ENCODE peak calls at places on chromosome 9, in six cellular contexts. One of them, this sample, is unnamed.

GRCh38 chr9:120970249-120970648 is 43.7 kb upstream of the TRAF1 start:
- DNase-seq in IMR-90: peak
- DNase-seq in mesendoderm: no peak
- DNase-seq in trophoblast cell: no peak
- DNase-seq in mesenchymal stem cell: no peak
- DNase-seq in H1: no peak
- DNase-seq in this sample: no peak

GRCh38 chr9:95286151-95286550 is 31.4 kb downstream of the FANCC start:
- DNase-seq in IMR-90: peak
- DNase-seq in mesendoderm: no peak
- DNase-seq in trophoblast cell: no peak
- DNase-seq in mesenchymal stem cell: peak
- DNase-seq in H1: no peak
- DNase-seq in this sample: no peak

GRCh38 chr9:130766031-130766903 is 68.8 kb upstream of the ABL1 start:
- DNase-seq in IMR-90: no peak
- DNase-seq in mesendoderm: peak
- DNase-seq in trophoblast cell: no peak
- DNase-seq in mesenchymal stem cell: no peak
- DNase-seq in H1: no peak
- DNase-seq in this sample: no peak

GRCh38 chr9:75429531-75430454 is 341.5 kb downstream of the OSTF1 start:
- DNase-seq in IMR-90: no peak
- DNase-seq in mesendoderm: peak
- DNase-seq in trophoblast cell: no peak
- DNase-seq in mesenchymal stem cell: no peak
- DNase-seq in H1: no peak
- DNase-seq in this sample: no peak

GRCh38 chr9:92507005-92507404 is 24.7 kb upstream of the ASPN start:
- DNase-seq in IMR-90: no peak
- DNase-seq in mesendoderm: no peak
- DNase-seq in trophoblast cell: no peak
- DNase-seq in mesenchymal stem cell: no peak
- DNase-seq in H1: no peak
- DNase-seq in this sample: no peak

GRCh38 chr9:99241106-99241505 is 19.0 kb downstream of the SEC61B start:
- DNase-seq in IMR-90: no peak
- DNase-seq in mesendoderm: no peak
- DNase-seq in trophoblast cell: peak
- DNase-seq in mesenchymal stem cell: no peak
- DNase-seq in H1: no peak
- DNase-seq in this sample: no peak

GRCh38 chr9:114742947-114743346 is 61.0 kb upstream of the TEX48 start:
- DNase-seq in IMR-90: no peak
- DNase-seq in mesendoderm: no peak
- DNase-seq in trophoblast cell: no peak
- DNase-seq in mesenchymal stem cell: no peak
- DNase-seq in H1: no peak
- DNase-seq in this sample: no peak

GRCh38 chr9:93261281-93261680 is 77.3 kb downstream of the WNK2 start:
- DNase-seq in IMR-90: no peak
- DNase-seq in mesendoderm: no peak
- DNase-seq in trophoblast cell: no peak
- DNase-seq in mesenchymal stem cell: no peak
- DNase-seq in H1: no peak
- DNase-seq in this sample: no peak

GRCh38 chr9:23820731-23821399 is 5.2 kb downstream of the ELAVL2 start:
- DNase-seq in IMR-90: no peak
- DNase-seq in mesendoderm: peak
- DNase-seq in trophoblast cell: no peak
- DNase-seq in mesenchymal stem cell: no peak
- DNase-seq in H1: no peak
- DNase-seq in this sample: no peak

GRCh38 chr9:128068656-128069221 is 707 bp downstream of the SLC25A25 start:
- DNase-seq in IMR-90: no peak
- DNase-seq in mesendoderm: no peak
- DNase-seq in trophoblast cell: no peak
- DNase-seq in mesenchymal stem cell: no peak
- DNase-seq in H1: no peak
- DNase-seq in this sample: no peak

GRCh38 chr9:116355153-116355827 is 201.7 kb downstream of the PAPPA start:
- DNase-seq in IMR-90: peak
- DNase-seq in mesendoderm: peak
- DNase-seq in trophoblast cell: peak
- DNase-seq in mesenchymal stem cell: no peak
- DNase-seq in H1: no peak
- DNase-seq in this sample: no peak

GRCh38 chr9:23545728-23546127 is 280.3 kb downstream of the ELAVL2 start:
- DNase-seq in IMR-90: no peak
- DNase-seq in mesendoderm: no peak
- DNase-seq in trophoblast cell: no peak
- DNase-seq in mesenchymal stem cell: no peak
- DNase-seq in H1: no peak
- DNase-seq in this sample: no peak

GRCh38 chr9:99465231-99465891 is 243.3 kb downstream of the SEC61B start:
- DNase-seq in IMR-90: no peak
- DNase-seq in mesendoderm: no peak
- DNase-seq in trophoblast cell: no peak
- DNase-seq in mesenchymal stem cell: no peak
- DNase-seq in H1: no peak
- DNase-seq in this sample: no peak

GRCh38 chr9:98326402-98327248 is 71.2 kb upstream of the TBC1D2 start:
- DNase-seq in IMR-90: peak
- DNase-seq in mesendoderm: peak
- DNase-seq in trophoblast cell: no peak
- DNase-seq in mesenchymal stem cell: no peak
- DNase-seq in H1: no peak
- DNase-seq in this sample: no peak

GRCh38 chr9:80649001-80649420 is 1040.3 kb downstream of the TLE1 start:
- DNase-seq in IMR-90: peak
- DNase-seq in mesendoderm: peak
- DNase-seq in trophoblast cell: peak
- DNase-seq in mesenchymal stem cell: peak
- DNase-seq in H1: no peak
- DNase-seq in this sample: no peak

GRCh38 chr9:136170291-136170901 is 34.5 kb downstream of the LHX3 start:
- DNase-seq in IMR-90: no peak
- DNase-seq in mesendoderm: no peak
- DNase-seq in trophoblast cell: no peak
- DNase-seq in mesenchymal stem cell: peak
- DNase-seq in H1: no peak
- DNase-seq in this sample: no peak

GRCh38 chr9:101029300-101030021 is 934 bp downstream of the PLPPR1 start:
- DNase-seq in IMR-90: no peak
- DNase-seq in mesendoderm: peak
- DNase-seq in trophoblast cell: no peak
- DNase-seq in mesenchymal stem cell: no peak
- DNase-seq in H1: no peak
- DNase-seq in this sample: peak

GRCh38 chr9:38650564-38650963 is 30.2 kb upstream of the ANKRD18A start:
- DNase-seq in IMR-90: no peak
- DNase-seq in mesendoderm: no peak
- DNase-seq in trophoblast cell: no peak
- DNase-seq in mesenchymal stem cell: no peak
- DNase-seq in H1: no peak
- DNase-seq in this sample: no peak

GRCh38 chr9:22098636-22099332 is 89.7 kb upstream of the CDKN2B start:
- DNase-seq in IMR-90: no peak
- DNase-seq in mesendoderm: no peak
- DNase-seq in trophoblast cell: no peak
- DNase-seq in mesenchymal stem cell: peak
- DNase-seq in H1: no peak
- DNase-seq in this sample: no peak

GRCh38 chr9:71518045-71518888 is 250.0 kb downstream of the CEMIP2 start:
- DNase-seq in IMR-90: no peak
- DNase-seq in mesendoderm: no peak
- DNase-seq in trophoblast cell: no peak
- DNase-seq in mesenchymal stem cell: no peak
- DNase-seq in H1: no peak
- DNase-seq in this sample: no peak
- H3K27ac ChIP-seq in IMR-90: no peak
- H3K27ac ChIP-seq in mesendoderm: no peak
- H3K27ac ChIP-seq in trophoblast cell: no peak
- H3K27ac ChIP-seq in mesenchymal stem cell: no peak
- H3K27ac ChIP-seq in H1: no peak
- H3K27ac ChIP-seq in this sample: no peak

GRCh38 chr9:8826281-8826680 is 1026.7 kb upstream of the DMAC1 start:
- DNase-seq in IMR-90: no peak
- DNase-seq in mesendoderm: no peak
- DNase-seq in trophoblast cell: no peak
- DNase-seq in mesenchymal stem cell: no peak
- DNase-seq in H1: no peak
- DNase-seq in this sample: no peak
- H2AK5ac ChIP-seq in IMR-90: no peak
- H2AK5ac ChIP-seq in mesendoderm: no peak
- H2AK5ac ChIP-seq in trophoblast cell: no peak
- H2AK5ac ChIP-seq in mesenchymal stem cell: no peak
- H2AK5ac ChIP-seq in H1: peak
- H2AK5ac ChIP-seq in this sample: no peak

DNA sequence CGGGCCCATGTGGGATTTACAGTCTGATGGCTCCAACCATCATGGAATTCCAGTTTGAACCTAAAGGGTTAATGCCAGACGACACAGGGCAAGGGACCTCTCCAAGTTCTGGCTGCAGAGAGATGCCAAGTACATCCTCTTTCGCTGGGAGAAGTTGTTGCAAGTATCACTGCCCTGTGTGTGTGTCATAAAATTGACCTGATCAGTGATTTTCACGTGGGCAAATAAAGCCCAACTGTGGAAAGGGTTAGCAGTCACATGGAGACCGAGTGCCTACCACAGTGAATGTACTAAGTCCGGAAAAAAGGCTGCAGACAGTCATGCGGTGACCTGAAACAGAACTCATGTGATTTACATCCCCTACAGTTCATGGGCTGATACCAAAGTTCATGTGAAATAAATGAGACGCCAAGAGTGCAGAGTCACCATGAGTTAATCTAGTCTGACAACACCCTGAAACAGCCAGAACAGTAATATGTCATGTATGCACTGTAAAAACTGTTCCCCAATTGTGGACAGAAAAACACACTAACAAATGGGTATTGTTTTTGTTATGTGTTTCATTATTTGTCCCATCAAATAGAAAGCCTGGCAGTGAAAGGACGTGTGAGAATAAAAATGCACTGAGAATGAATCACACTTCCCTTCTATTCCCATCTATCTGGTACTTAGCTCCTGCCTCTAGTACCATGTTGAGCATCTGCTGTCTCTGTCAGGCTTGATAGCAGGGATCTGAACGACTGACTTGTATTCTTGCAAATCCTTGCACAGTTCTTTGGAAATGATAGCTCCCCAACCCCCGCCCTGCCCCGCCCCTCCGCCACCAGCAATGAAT is 115.7 kb downstream of the SUSD1 start:
- DNase-seq in IMR-90: peak
- DNase-seq in mesendoderm: no peak
- DNase-seq in trophoblast cell: peak
- DNase-seq in mesenchymal stem cell: peak
- DNase-seq in H1: no peak
- DNase-seq in this sample: no peak
- H3K4me3 ChIP-seq in IMR-90: no peak
- H3K4me3 ChIP-seq in mesendoderm: no peak
- H3K4me3 ChIP-seq in trophoblast cell: no peak
- H3K4me3 ChIP-seq in mesenchymal stem cell: no peak
- H3K4me3 ChIP-seq in H1: no peak
- H3K4me3 ChIP-seq in this sample: no peak

GRCh38 chr9:126160854-126161329 is 165.7 kb upstream of the MVB12B start:
- DNase-seq in IMR-90: no peak
- DNase-seq in mesendoderm: no peak
- DNase-seq in trophoblast cell: no peak
- DNase-seq in mesenchymal stem cell: no peak
- DNase-seq in H1: no peak
- DNase-seq in this sample: no peak
- H3K27ac ChIP-seq in IMR-90: no peak
- H3K27ac ChIP-seq in mesendoderm: no peak
- H3K27ac ChIP-seq in trophoblast cell: no peak
- H3K27ac ChIP-seq in mesenchymal stem cell: no peak
- H3K27ac ChIP-seq in H1: no peak
- H3K27ac ChIP-seq in this sample: no peak

DNA sequence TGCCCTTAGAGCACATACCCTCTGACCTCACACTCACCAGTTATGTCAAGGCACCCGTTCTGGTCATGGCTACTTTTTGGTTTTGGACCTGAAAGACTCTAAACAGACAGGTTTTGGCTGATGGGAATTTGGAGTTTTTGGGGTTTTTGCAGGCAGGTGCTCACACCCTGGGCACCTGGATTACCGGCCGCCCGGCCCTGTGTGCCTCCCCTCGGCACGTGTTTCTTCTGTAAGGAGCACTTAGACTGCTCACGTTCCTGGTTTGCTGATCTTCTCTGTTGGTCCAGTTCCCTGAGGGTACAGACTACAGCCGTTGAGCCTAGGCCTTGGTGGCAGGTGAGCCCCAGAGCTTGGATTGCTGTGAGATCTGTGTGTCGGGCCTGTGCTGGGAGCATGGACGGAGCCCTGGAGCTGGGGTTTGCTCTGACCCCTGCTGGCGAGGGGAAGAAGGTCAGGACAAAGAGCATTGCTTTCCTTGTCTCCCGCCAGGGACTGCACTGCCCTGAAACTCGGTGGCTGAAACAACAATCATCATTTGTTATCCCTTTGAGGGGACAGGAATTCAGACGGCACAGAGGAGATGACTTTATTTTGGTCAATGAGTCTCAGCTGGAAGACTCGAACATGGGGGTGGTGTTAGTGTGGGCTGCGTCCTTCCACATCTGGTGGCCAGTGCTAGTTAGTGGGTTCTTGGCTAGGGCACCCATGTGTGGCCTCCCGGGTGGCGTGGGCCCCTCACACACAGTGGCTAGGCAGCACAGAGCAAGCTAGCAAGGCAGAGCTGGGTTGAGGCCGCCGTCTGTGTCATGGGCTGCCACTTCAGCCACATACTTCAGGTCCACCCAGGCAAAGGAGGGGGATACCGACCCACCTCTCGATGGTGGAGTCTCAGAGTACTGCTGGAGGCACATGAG is 76.4 kb downstream of the EHMT1 start:
- DNase-seq in IMR-90: no peak
- DNase-seq in mesendoderm: peak
- DNase-seq in trophoblast cell: peak
- DNase-seq in mesenchymal stem cell: peak
- DNase-seq in H1: peak
- DNase-seq in this sample: peak
- H2AK5ac ChIP-seq in IMR-90: no peak
- H2AK5ac ChIP-seq in mesendoderm: no peak
- H2AK5ac ChIP-seq in trophoblast cell: no peak
- H2AK5ac ChIP-seq in mesenchymal stem cell: no peak
- H2AK5ac ChIP-seq in H1: peak
- H2AK5ac ChIP-seq in this sample: no peak

GRCh38 chr9:122214507-122214906 is 14.2 kb downstream of the LHX6 start:
- DNase-seq in IMR-90: no peak
- DNase-seq in mesendoderm: no peak
- DNase-seq in trophoblast cell: no peak
- DNase-seq in mesenchymal stem cell: no peak
- DNase-seq in H1: no peak
- DNase-seq in this sample: no peak
- H3K4me3 ChIP-seq in IMR-90: peak
- H3K4me3 ChIP-seq in mesendoderm: no peak
- H3K4me3 ChIP-seq in trophoblast cell: no peak
- H3K4me3 ChIP-seq in mesenchymal stem cell: no peak
- H3K4me3 ChIP-seq in H1: peak
- H3K4me3 ChIP-seq in this sample: no peak

GRCh38 chr9:73154271-73154670 is 2.6 kb downstream of the ANXA1 start:
- DNase-seq in IMR-90: no peak
- DNase-seq in mesendoderm: no peak
- DNase-seq in trophoblast cell: no peak
- DNase-seq in mesenchymal stem cell: no peak
- DNase-seq in H1: no peak
- DNase-seq in this sample: no peak
- H3K27ac ChIP-seq in IMR-90: no peak
- H3K27ac ChIP-seq in mesendoderm: no peak
- H3K27ac ChIP-seq in trophoblast cell: peak
- H3K27ac ChIP-seq in mesenchymal stem cell: peak
- H3K27ac ChIP-seq in H1: no peak
- H3K27ac ChIP-seq in this sample: no peak

GRCh38 chr9:109456811-109457210 is 41.3 kb downstream of the PTPN3 start:
- DNase-seq in IMR-90: no peak
- DNase-seq in mesendoderm: no peak
- DNase-seq in trophoblast cell: peak
- DNase-seq in mesenchymal stem cell: no peak
- DNase-seq in H1: no peak
- DNase-seq in this sample: no peak
- H2AK5ac ChIP-seq in IMR-90: no peak
- H2AK5ac ChIP-seq in mesendoderm: no peak
- H2AK5ac ChIP-seq in trophoblast cell: no peak
- H2AK5ac ChIP-seq in mesenchymal stem cell: no peak
- H2AK5ac ChIP-seq in H1: peak
- H2AK5ac ChIP-seq in this sample: no peak